ENCODE peak calls at places on chromosomes 7 and 10, in eight cellular contexts. L is stomach, F is IMR-90, G is heart left ventricle, W is endothelial cell of umbilical vein, R is suprapubic skin, Y is Peyer's patch, B is body of pancreas. V is an unnamed sample.

GRCh38 chr7:56079450-56080185 is 13.1 kb downstream of the PHKG1 start:
- DNase-seq in L (peak; percentile 78), F (peak; percentile 71), G (peak; percentile 90), W (peak; percentile 93), R (peak; percentile 93), Y (no peak), B (peak; percentile 79), V (no peak)

GRCh38 chr10:70930251-70931000 is 42.1 kb upstream of the PCBD1 start:
- DNase-seq in L (no peak), F (no peak), G (peak; percentile 6), W (no peak), R (no peak), Y (no peak), B (no peak), V (no peak)

GRCh38 chr10:132231656-132232552 is 45.2 kb downstream of the DPYSL4 start:
- DNase-seq in L (no peak), F (no peak), G (peak; percentile 52), W (no peak), R (no peak), Y (no peak), B (no peak), V (no peak)

GRCh38 chr10:132974886-132975881 is 32.8 kb upstream of the CFAP46 start:
- DNase-seq in L (no peak), F (no peak), G (no peak), W (no peak), R (no peak), Y (peak; percentile 29), B (no peak), V (no peak)

GRCh38 chr7:96548664-96549063 is 161.0 kb downstream of the SEM1 start:
- DNase-seq in L (no peak), F (no peak), G (no peak), W (no peak), R (no peak), Y (no peak), B (no peak), V (no peak)

GRCh38 chr7:86559096-86559495 is 84.6 kb upstream of the GRM3 start:
- DNase-seq in L (no peak), F (no peak), G (no peak), W (no peak), R (no peak), Y (no peak), B (no peak), V (no peak)

GRCh38 chr10:82438277-82438676 is 563.3 kb downstream of the NRG3 start:
- DNase-seq in L (no peak), F (no peak), G (no peak), W (no peak), R (no peak), Y (no peak), B (no peak), V (no peak)

GRCh38 chr7:69963388-69963787 is 365.1 kb downstream of the AUTS2 start:
- DNase-seq in L (no peak), F (no peak), G (no peak), W (no peak), R (no peak), Y (no peak), B (no peak), V (no peak)

GRCh38 chr10:80460399-80461207 is 6.5 kb downstream of the TSPAN14 start:
- DNase-seq in L (peak; percentile 89), F (peak; percentile 63), G (no peak), W (peak; percentile 34), R (peak; percentile 83), Y (peak; percentile 73), B (peak; percentile 96), V (no peak)

GRCh38 chr10:113869789-113870188 is 15.3 kb downstream of the NHLRC2 start:
- DNase-seq in L (no peak), F (no peak), G (no peak), W (no peak), R (no peak), Y (no peak), B (no peak), V (no peak)

GRCh38 chr7:128911441-128912031 is 1.0 kb upstream of the KCP start:
- DNase-seq in L (peak; percentile 37), F (no peak), G (no peak), W (no peak), R (no peak), Y (peak; percentile 47), B (peak; percentile 25), V (no peak)

GRCh38 chr10:7445474-7446135 is 34.8 kb upstream of the SFMBT2 start:
- DNase-seq in L (no peak), F (no peak), G (no peak), W (no peak), R (no peak), Y (no peak), B (no peak), V (no peak)

GRCh38 chr7:1667566-1668485 is 2.3 kb upstream of the ELFN1 start:
- DNase-seq in L (no peak), F (no peak), G (peak; percentile 68), W (no peak), R (peak; percentile 67), Y (peak; percentile 52), B (peak; percentile 1), V (no peak)

GRCh38 chr10:121860810-121861209 is 67.0 kb downstream of the ATE1 start:
- DNase-seq in L (no peak), F (no peak), G (no peak), W (no peak), R (no peak), Y (no peak), B (no peak), V (no peak)

GRCh38 chr7:105010538-105011523 is 3.2 kb upstream of the KMT2E start:
- DNase-seq in L (no peak), F (peak; percentile 29), G (no peak), W (peak; percentile 58), R (no peak), Y (no peak), B (no peak), V (no peak)
- TF ChIP-seq POLR2A in L (no peak), F (no peak), G (no peak), W (no peak), R (no peak), Y (no peak), B (no peak), V (no peak)

GRCh38 chr7:153413540-153414287 is 638.5 kb upstream of the DPP6 start:
- DNase-seq in L (no peak), F (no peak), G (no peak), W (no peak), R (no peak), Y (no peak), B (no peak), V (no peak)
- TF ChIP-seq POLR2A in L (no peak), F (no peak), G (no peak), W (no peak), R (no peak), Y (no peak), B (no peak), V (no peak)

DNA sequence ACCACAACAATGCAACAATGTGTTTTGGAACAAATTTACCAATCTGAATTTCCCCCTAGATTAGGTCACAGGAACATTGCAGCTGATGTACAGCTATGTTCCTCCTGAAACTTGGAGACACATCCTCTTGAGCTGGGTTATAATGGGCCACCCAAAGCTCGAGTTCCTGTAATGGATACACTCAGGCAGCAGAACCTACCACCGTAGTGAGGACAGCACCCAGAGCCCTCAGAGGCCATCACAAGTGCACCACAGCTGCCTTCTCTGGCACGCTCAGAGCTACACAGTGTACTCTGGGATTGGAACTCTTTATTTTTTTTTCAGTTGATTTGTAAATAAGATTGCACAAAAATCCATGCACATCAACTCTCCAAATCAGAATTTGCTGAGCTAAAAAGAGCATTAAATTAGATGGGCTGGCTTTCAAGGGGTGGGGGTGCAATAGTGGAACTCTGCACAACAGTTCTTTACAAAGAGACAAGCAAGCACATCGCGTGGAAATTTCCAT is 56.7 kb downstream of the EGFR start:
- DNase-seq in L (peak; percentile 42), F (no peak), G (peak; percentile 65), W (no peak), R (no peak), Y (no peak), B (peak; percentile 61), V (no peak)
- TF ChIP-seq POLR2A in L (no peak), F (no peak), G (no peak), W (no peak), R (no peak), Y (no peak), B (no peak), V (no peak)

GRCh38 chr7:151081170-151082101 is 827 bp upstream of the FASTK start:
- DNase-seq in L (peak; percentile 48), F (no peak), G (peak; percentile 76), W (no peak), R (no peak), Y (peak; percentile 83), B (no peak), V (no peak)
- TF ChIP-seq POLR2A in L (no peak), F (no peak), G (no peak), W (no peak), R (no peak), Y (no peak), B (no peak), V (peak; percentile 3)